ENCODE peak calls at places on chromosomes 1 and 21, in six cellular contexts. One of them, this sample, is unnamed.

GRCh38 chr21:29462475-29462874 is 163.8 kb downstream of the BACH1 start:
- DNase-seq in cerebellar cortex: no peak
- DNase-seq in ascending aorta: no peak
- DNase-seq in activated gamma-delta T cell: no peak
- DNase-seq in activated CD8-positive, alpha-beta T cell treated with anti-CD3 and anti-CD28 coated beads for 36 hours: no peak
- DNase-seq in WTC11: no peak
- DNase-seq in this sample: no peak

GRCh38 chr1:219177363-219177762 is 3.7 kb downstream of the LYPLAL1 start:
- DNase-seq in cerebellar cortex: peak; percentile 6
- DNase-seq in ascending aorta: no peak
- DNase-seq in activated gamma-delta T cell: no peak
- DNase-seq in activated CD8-positive, alpha-beta T cell treated with anti-CD3 and anti-CD28 coated beads for 36 hours: no peak
- DNase-seq in WTC11: no peak
- DNase-seq in this sample: no peak

GRCh38 chr1:162571696-162572095 is 10.2 kb downstream of the UAP1 start:
- DNase-seq in cerebellar cortex: no peak
- DNase-seq in ascending aorta: no peak
- DNase-seq in activated gamma-delta T cell: no peak
- DNase-seq in activated CD8-positive, alpha-beta T cell treated with anti-CD3 and anti-CD28 coated beads for 36 hours: no peak
- DNase-seq in WTC11: no peak
- DNase-seq in this sample: no peak

GRCh38 chr1:7767176-7767575 is 3.9 kb upstream of the VAMP3 start:
- DNase-seq in cerebellar cortex: no peak
- DNase-seq in ascending aorta: no peak
- DNase-seq in activated gamma-delta T cell: no peak
- DNase-seq in activated CD8-positive, alpha-beta T cell treated with anti-CD3 and anti-CD28 coated beads for 36 hours: no peak
- DNase-seq in WTC11: no peak
- DNase-seq in this sample: no peak

GRCh38 chr1:94721240-94721639 is 98.9 kb upstream of the SLC44A3 start:
- DNase-seq in cerebellar cortex: no peak
- DNase-seq in ascending aorta: no peak
- DNase-seq in activated gamma-delta T cell: no peak
- DNase-seq in activated CD8-positive, alpha-beta T cell treated with anti-CD3 and anti-CD28 coated beads for 36 hours: no peak
- DNase-seq in WTC11: no peak
- DNase-seq in this sample: no peak

GRCh38 chr1:201761178-201761577 is 67.8 kb upstream of the IPO9 start:
- DNase-seq in cerebellar cortex: no peak
- DNase-seq in ascending aorta: no peak
- DNase-seq in activated gamma-delta T cell: no peak
- DNase-seq in activated CD8-positive, alpha-beta T cell treated with anti-CD3 and anti-CD28 coated beads for 36 hours: no peak
- DNase-seq in WTC11: no peak
- DNase-seq in this sample: no peak

GRCh38 chr1:169309178-169310166 is 58.1 kb downstream of the NME7 start:
- DNase-seq in cerebellar cortex: no peak
- DNase-seq in ascending aorta: no peak
- DNase-seq in activated gamma-delta T cell: no peak
- DNase-seq in activated CD8-positive, alpha-beta T cell treated with anti-CD3 and anti-CD28 coated beads for 36 hours: peak; percentile 23
- DNase-seq in WTC11: no peak
- DNase-seq in this sample: no peak

GRCh38 chr1:41537257-41537656 is 52.8 kb upstream of the EDN2 start:
- DNase-seq in cerebellar cortex: no peak
- DNase-seq in ascending aorta: peak; percentile 59
- DNase-seq in activated gamma-delta T cell: no peak
- DNase-seq in activated CD8-positive, alpha-beta T cell treated with anti-CD3 and anti-CD28 coated beads for 36 hours: no peak
- DNase-seq in WTC11: no peak
- DNase-seq in this sample: no peak

GRCh38 chr1:93993731-93994130 is 84.5 kb upstream of the GCLM start:
- DNase-seq in cerebellar cortex: no peak
- DNase-seq in ascending aorta: no peak
- DNase-seq in activated gamma-delta T cell: no peak
- DNase-seq in activated CD8-positive, alpha-beta T cell treated with anti-CD3 and anti-CD28 coated beads for 36 hours: no peak
- DNase-seq in WTC11: no peak
- DNase-seq in this sample: no peak

GRCh38 chr1:205147191-205147590 is 25.4 kb upstream of the RBBP5 start:
- DNase-seq in cerebellar cortex: no peak
- DNase-seq in ascending aorta: no peak
- DNase-seq in activated gamma-delta T cell: no peak
- DNase-seq in activated CD8-positive, alpha-beta T cell treated with anti-CD3 and anti-CD28 coated beads for 36 hours: no peak
- DNase-seq in WTC11: no peak
- DNase-seq in this sample: no peak

GRCh38 chr1:92960395-92961130 is 699 bp downstream of the DIPK1A start:
- DNase-seq in cerebellar cortex: peak; percentile 93
- DNase-seq in ascending aorta: peak; percentile 83
- DNase-seq in activated gamma-delta T cell: peak; percentile 66
- DNase-seq in activated CD8-positive, alpha-beta T cell treated with anti-CD3 and anti-CD28 coated beads for 36 hours: peak; percentile 76
- DNase-seq in WTC11: peak; percentile 23
- DNase-seq in this sample: peak; percentile 57

GRCh38 chr1:183804916-183805734 is at the start of gene RGL1:
- DNase-seq in cerebellar cortex: peak; percentile 50
- DNase-seq in ascending aorta: peak; percentile 82
- DNase-seq in activated gamma-delta T cell: no peak
- DNase-seq in activated CD8-positive, alpha-beta T cell treated with anti-CD3 and anti-CD28 coated beads for 36 hours: peak; percentile 37
- DNase-seq in WTC11: peak; percentile 31
- DNase-seq in this sample: peak; percentile 6

GRCh38 chr1:72284398-72285073 is 2.2 kb upstream of the NEGR1 start:
- DNase-seq in cerebellar cortex: peak; percentile 80
- DNase-seq in ascending aorta: peak; percentile 72
- DNase-seq in activated gamma-delta T cell: no peak
- DNase-seq in activated CD8-positive, alpha-beta T cell treated with anti-CD3 and anti-CD28 coated beads for 36 hours: peak; percentile 62
- DNase-seq in WTC11: peak; percentile 54
- DNase-seq in this sample: no peak

GRCh38 chr1:225888289-225888897 is 553 bp downstream of the LEFTY1 start:
- DNase-seq in cerebellar cortex: no peak
- DNase-seq in ascending aorta: no peak
- DNase-seq in activated gamma-delta T cell: no peak
- DNase-seq in activated CD8-positive, alpha-beta T cell treated with anti-CD3 and anti-CD28 coated beads for 36 hours: no peak
- DNase-seq in WTC11: no peak
- DNase-seq in this sample: no peak

GRCh38 chr1:16375521-16376359 is 8.7 kb downstream of the SZRD1 start:
- DNase-seq in cerebellar cortex: no peak
- DNase-seq in ascending aorta: no peak
- DNase-seq in activated gamma-delta T cell: no peak
- DNase-seq in activated CD8-positive, alpha-beta T cell treated with anti-CD3 and anti-CD28 coated beads for 36 hours: no peak
- DNase-seq in WTC11: no peak
- DNase-seq in this sample: no peak

GRCh38 chr1:940121-941026 is 16.7 kb downstream of the SAMD11 start:
- DNase-seq in cerebellar cortex: no peak
- DNase-seq in ascending aorta: peak; percentile 81
- DNase-seq in activated gamma-delta T cell: no peak
- DNase-seq in activated CD8-positive, alpha-beta T cell treated with anti-CD3 and anti-CD28 coated beads for 36 hours: peak; percentile 47
- DNase-seq in WTC11: no peak
- DNase-seq in this sample: no peak

GRCh38 chr1:55735110-55735509 is 519.9 kb upstream of the USP24 start:
- DNase-seq in cerebellar cortex: no peak
- DNase-seq in ascending aorta: no peak
- DNase-seq in activated gamma-delta T cell: no peak
- DNase-seq in activated CD8-positive, alpha-beta T cell treated with anti-CD3 and anti-CD28 coated beads for 36 hours: no peak
- DNase-seq in WTC11: no peak
- DNase-seq in this sample: no peak

GRCh38 chr1:204659061-204659460 is 26.5 kb downstream of the LRRN2 start:
- DNase-seq in cerebellar cortex: no peak
- DNase-seq in ascending aorta: no peak
- DNase-seq in activated gamma-delta T cell: no peak
- DNase-seq in activated CD8-positive, alpha-beta T cell treated with anti-CD3 and anti-CD28 coated beads for 36 hours: no peak
- DNase-seq in WTC11: no peak
- DNase-seq in this sample: no peak

GRCh38 chr1:244953865-244954264 is 89.5 kb upstream of the HNRNPU start:
- DNase-seq in cerebellar cortex: no peak
- DNase-seq in ascending aorta: no peak
- DNase-seq in activated gamma-delta T cell: no peak
- DNase-seq in activated CD8-positive, alpha-beta T cell treated with anti-CD3 and anti-CD28 coated beads for 36 hours: no peak
- DNase-seq in WTC11: no peak
- DNase-seq in this sample: no peak

GRCh38 chr1:26281091-26281958 is 1.4 kb downstream of the SH3BGRL3 start:
- DNase-seq in cerebellar cortex: no peak
- DNase-seq in ascending aorta: no peak
- DNase-seq in activated gamma-delta T cell: no peak
- DNase-seq in activated CD8-positive, alpha-beta T cell treated with anti-CD3 and anti-CD28 coated beads for 36 hours: peak; percentile 35
- DNase-seq in WTC11: no peak
- DNase-seq in this sample: no peak